ENCODE peak calls at places on chromosomes 1 and 21, in six cellular contexts. E is IMR-90, G is mesenchymal stem cell, Q is H1, D is mesendoderm, S is neuronal stem cell. Z is an unnamed sample.

GRCh38 chr1:149997585-149998262 is 12.8 kb downstream of the OTUD7B start:
- DNase-seq in E (no peak), G (no peak), Q (no peak), D (no peak), S (no peak), Z (peak; percentile 41)

GRCh38 chr1:211634461-211634860 is 41.0 kb downstream of the NEK2 start:
- DNase-seq in E (no peak), G (no peak), Q (no peak), D (no peak), S (no peak), Z (no peak)

GRCh38 chr1:33163621-33164071 is 18.2 kb downstream of the TRIM62 start:
- DNase-seq in E (peak; percentile 90), G (peak; percentile 53), Q (no peak), D (peak; percentile 57), S (no peak), Z (no peak)

GRCh38 chr1:30840904-30841598 is 67.5 kb downstream of the SDC3 start:
- DNase-seq in E (peak; percentile 17), G (peak; percentile 45), Q (no peak), D (no peak), S (peak; percentile 30), Z (no peak)

GRCh38 chr21:25563399-25564116 is 43.7 kb downstream of the MRPL39 start:
- DNase-seq in E (no peak), G (peak; percentile 16), Q (no peak), D (no peak), S (no peak), Z (no peak)

GRCh38 chr1:6271554-6271953 is 10.7 kb upstream of the GPR153 start:
- DNase-seq in E (no peak), G (peak; percentile 25), Q (no peak), D (no peak), S (no peak), Z (no peak)

GRCh38 chr1:12615166-12615915 is 2.7 kb downstream of the DHRS3 start:
- DNase-seq in E (peak; percentile 49), G (no peak), Q (no peak), D (no peak), S (no peak), Z (no peak)

GRCh38 chr1:65253800-65254319 is 55.5 kb upstream of the DNAJC6 start:
- DNase-seq in E (no peak), G (peak; percentile 57), Q (no peak), D (no peak), S (no peak), Z (peak; percentile 86)

GRCh38 chr1:42949312-42950145 is 9.1 kb downstream of the SLC2A1 start:
- DNase-seq in E (no peak), G (no peak), Q (no peak), D (no peak), S (no peak), Z (no peak)

GRCh38 chr21:37338671-37339526 is 27.7 kb upstream of the DYRK1A start:
- DNase-seq in E (peak; percentile 92), G (peak; percentile 92), Q (no peak), D (peak; percentile 54), S (no peak), Z (peak; percentile 99)

GRCh38 chr1:31441073-31441472 is 28.1 kb downstream of the SERINC2 start:
- DNase-seq in E (no peak), G (no peak), Q (no peak), D (no peak), S (no peak), Z (no peak)

GRCh38 chr1:32421775-32422174 is 27.5 kb upstream of the BSDC1 start:
- DNase-seq in E (no peak), G (no peak), Q (no peak), D (no peak), S (no peak), Z (no peak)

GRCh38 chr1:200351826-200352549 is 57.8 kb downstream of the ZNF281 start:
- DNase-seq in E (peak; percentile 98), G (peak; percentile 98), Q (no peak), D (no peak), S (no peak), Z (peak; percentile 54)

GRCh38 chr1:16960560-16961296 is 19.7 kb downstream of the MFAP2 start:
- DNase-seq in E (peak; percentile 75), G (peak; percentile 83), Q (peak; percentile 84), D (peak; percentile 95), S (peak; percentile 75), Z (peak; percentile 96)

GRCh38 chr1:113975211-113975895 is 3.9 kb upstream of the OLFML3 start:
- DNase-seq in E (peak; percentile 47), G (peak; percentile 63), Q (no peak), D (no peak), S (no peak), Z (no peak)

GRCh38 chr1:42340093-42340492 is 5.1 kb upstream of the FOXJ3 start:
- DNase-seq in E (peak; percentile 16), G (peak; percentile 58), Q (no peak), D (no peak), S (no peak), Z (no peak)

GRCh38 chr1:17128361-17128760 is 9.1 kb upstream of the PADI2 start:
- DNase-seq in E (peak; percentile 91), G (peak; percentile 88), Q (no peak), D (peak; percentile 83), S (no peak), Z (peak; percentile 97)

GRCh38 chr1:168004531-168004930 is 67.7 kb upstream of the MPC2 start:
- DNase-seq in E (no peak), G (no peak), Q (no peak), D (no peak), S (no peak), Z (no peak)

GRCh38 chr1:61399192-61399591 is 316.8 kb downstream of the NFIA start:
- DNase-seq in E (no peak), G (no peak), Q (no peak), D (peak; percentile 30), S (no peak), Z (no peak)

GRCh38 chr1:941588-942383 is 17.3 kb downstream of the NOC2L start:
- DNase-seq in E (peak; percentile 51), G (peak; percentile 85), Q (no peak), D (peak; percentile 97), S (peak; percentile 77), Z (peak; percentile 58)

GRCh38 chr1:155000725-155001437 is 1.7 kb upstream of the ZBTB7B start:
- DNase-seq in E (peak; percentile 77), G (peak; percentile 94), Q (no peak), D (peak; percentile 98), S (peak; percentile 97), Z (peak; percentile 98)

GRCh38 chr1:180533571-180533987 is 25.2 kb upstream of the OVAAL start:
- DNase-seq in E (peak; percentile 64), G (peak; percentile 56), Q (peak; percentile 15), D (peak; percentile 74), S (peak; percentile 65), Z (peak; percentile 84)

GRCh38 chr1:200483491-200484143 is 73.8 kb upstream of the ZNF281 start:
- DNase-seq in E (peak; percentile 100), G (peak; percentile 93), Q (no peak), D (peak; percentile 94), S (no peak), Z (peak; percentile 93)

GRCh38 chr1:222896630-222897526 is 82.0 kb downstream of the DISP1 start:
- DNase-seq in E (peak; percentile 53), G (peak; percentile 49), Q (no peak), D (no peak), S (no peak), Z (no peak)

GRCh38 chr1:86461482-86461881 is 7.2 kb upstream of the CLCA1 start:
- DNase-seq in E (no peak), G (no peak), Q (no peak), D (no peak), S (no peak), Z (no peak)

GRCh38 chr1:61050541-61051454 is 31.6 kb upstream of the NFIA start:
- DNase-seq in E (no peak), G (peak; percentile 6), Q (no peak), D (peak; percentile 34), S (peak; percentile 50), Z (no peak)

GRCh38 chr21:39885119-39885848 is 18.0 kb downstream of the PCP4 start:
- DNase-seq in E (no peak), G (no peak), Q (no peak), D (no peak), S (no peak), Z (no peak)

GRCh38 chr1:173122958-173123852 is 72.5 kb upstream of the TNFSF18 start:
- DNase-seq in E (peak; percentile 95), G (peak; percentile 98), Q (peak; percentile 7), D (peak; percentile 76), S (peak; percentile 18), Z (peak; percentile 91)

DNA sequence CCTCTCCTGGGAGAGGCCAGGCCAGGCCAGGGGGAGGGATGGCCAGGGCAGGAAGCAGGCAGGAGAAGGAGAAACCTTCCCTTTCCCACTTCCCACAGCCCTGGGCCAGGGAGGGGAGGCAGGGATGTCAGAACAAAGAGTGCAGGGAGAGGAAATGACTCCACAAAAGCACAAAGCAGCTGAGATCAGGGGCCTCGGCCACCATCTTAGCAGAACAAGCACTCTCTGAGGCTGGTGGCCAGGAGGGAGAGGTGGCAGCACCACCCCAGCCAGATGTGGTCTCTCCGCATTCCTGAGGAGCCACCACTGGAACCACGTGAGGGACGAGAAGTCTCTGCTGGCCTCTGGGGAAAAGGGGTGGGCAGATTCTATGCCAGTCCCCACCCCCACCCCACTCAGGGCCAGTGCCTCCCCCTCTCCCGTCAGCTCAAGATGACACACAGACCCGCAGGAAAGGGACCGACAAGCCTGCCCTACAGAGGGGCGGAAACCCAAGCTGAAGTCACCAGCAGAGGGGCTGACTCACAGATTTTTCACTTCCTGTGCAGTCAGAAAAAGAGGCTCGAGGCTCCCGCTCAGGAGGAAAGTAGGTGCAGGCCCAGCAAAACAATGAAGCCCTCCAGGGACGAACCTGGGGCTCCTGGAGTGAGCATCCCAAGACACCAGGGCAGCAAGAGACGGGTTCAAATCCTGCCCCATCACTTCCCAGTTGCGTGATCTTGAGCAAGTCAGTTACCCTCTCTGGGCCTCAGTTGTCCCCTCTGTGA is 24.1 kb upstream of the ALDH4A1 start:
- DNase-seq in E (peak; percentile 96), G (peak; percentile 97), Q (no peak), D (peak; percentile 86), S (no peak), Z (peak; percentile 77)
- H3K4me3 ChIP-seq in E (no peak overlapping the region), G (no peak overlapping the region), Q (no peak overlapping the region), D (no peak overlapping the region), S (no peak overlapping the region), Z (no peak overlapping the region)

GRCh38 chr21:31111093-31111492 is 72.8 kb upstream of the KRTAP19-8 start:
- DNase-seq in E (no peak), G (no peak), Q (no peak), D (no peak), S (no peak), Z (no peak)
- H3K23ac ChIP-seq in E (no peak overlapping the region), G (no peak overlapping the region), Q (no peak overlapping the region), D (no peak overlapping the region), S (no peak overlapping the region), Z (no peak overlapping the region)

DNA sequence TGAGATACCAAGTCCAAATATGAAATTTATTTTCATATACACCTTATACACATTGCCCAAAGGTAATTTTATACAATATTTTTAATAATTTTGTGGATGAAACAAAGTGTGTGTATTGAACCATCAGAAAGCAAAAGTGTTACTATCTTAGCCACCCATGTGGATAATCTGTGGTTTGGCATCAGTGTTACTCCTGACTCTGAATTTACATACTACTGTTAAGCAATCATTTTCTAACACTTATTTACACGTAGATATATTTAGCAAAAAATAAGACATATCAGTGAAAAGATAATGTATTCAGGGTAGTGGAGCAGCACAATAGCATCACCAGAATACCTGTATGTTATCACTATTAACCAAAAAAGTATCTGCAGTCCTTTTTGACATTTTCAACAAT is 23.8 kb downstream of the DENND2D start:
- DNase-seq in E (no peak), G (no peak), Q (no peak), D (no peak), S (no peak), Z (no peak)
- H3K4me3 ChIP-seq in E (no peak overlapping the region), G (no peak overlapping the region), Q (no peak overlapping the region), D (no peak overlapping the region), S (no peak overlapping the region), Z (no peak overlapping the region)

GRCh38 chr1:169485427-169486280 is at the start of gene SLC19A2:
- DNase-seq in E (peak; percentile 99), G (peak; percentile 100), Q (peak; percentile 93), D (peak; percentile 100), S (peak; percentile 96), Z (peak; percentile 99)
- H3K23ac ChIP-seq in E (peak within 1 kb of the TSS; percentile 80), G (peak within 1 kb of the TSS; percentile 99), Q (no peak within 1 kb of the TSS), D (no peak within 1 kb of the TSS), S (peak within 1 kb of the TSS; percentile 92), Z (no peak within 1 kb of the TSS)